ENCODE peak calls at places on chromosome 5, in five cellular contexts. F, O, N, Z and X are unnamed samples.

GRCh38 chr5:168303398-168304020 is 12.1 kb downstream of the WWC1 start:
- DNase-seq in N (peak), Z (no peak), F (no peak), O (no peak), X (no peak)

GRCh38 chr5:14935341-14935740 is 63.8 kb upstream of the ANKH start:
- DNase-seq in F (no peak), N (no peak), O (no peak), Z (no peak), X (no peak)

GRCh38 chr5:77211013-77211690 is 672 bp downstream of the PDE8B start:
- DNase-seq in F (no peak), O (peak), N (peak), Z (no peak), X (no peak)

GRCh38 chr5:4018968-4019766 is 423.5 kb downstream of the IRX1 start:
- DNase-seq in N (no peak), O (no peak), F (no peak), Z (no peak), X (no peak)

GRCh38 chr5:151451626-151452520 is 4.5 kb downstream of the SLC36A1 start:
- DNase-seq in O (no peak), Z (no peak), F (peak), N (peak), X (no peak)

GRCh38 chr5:2253063-2253653 is 370.4 kb upstream of the IRX4 start:
- DNase-seq in O (no peak), Z (no peak), N (no peak), F (no peak), X (no peak)

GRCh38 chr5:66960373-66961137 is 236.0 kb downstream of the CD180 start:
- DNase-seq in N (peak), F (peak), Z (no peak), O (peak), X (no peak)

GRCh38 chr5:43066231-43066798 is 26.2 kb upstream of the ANXA2R start:
- DNase-seq in Z (peak), O (peak), F (peak), N (peak), X (peak)

GRCh38 chr5:1736889-1737711 is 62.5 kb downstream of the MRPL36 start:
- DNase-seq in O (peak), N (no peak), F (no peak), Z (no peak), X (no peak)

GRCh38 chr5:16574789-16575785 is 41.7 kb downstream of the RETREG1 start:
- DNase-seq in O (peak), F (peak), Z (no peak), N (no peak), X (no peak)

GRCh38 chr5:156411131-156411727 is 84.3 kb downstream of the SGCD start:
- DNase-seq in Z (no peak), F (peak), N (peak), O (no peak), X (no peak)

GRCh38 chr5:80782626-80783025 is 127.8 kb upstream of the DHFR start:
- DNase-seq in N (no peak), Z (no peak), O (no peak), F (no peak), X (no peak)

GRCh38 chr5:177133845-177134652 is 476 bp downstream of the NSD1 start:
- DNase-seq in F (peak), Z (no peak), O (peak), N (peak), X (peak)

GRCh38 chr5:88407341-88407740 is 138.7 kb upstream of the TMEM161B start:
- DNase-seq in Z (no peak), O (no peak), F (no peak), N (no peak), X (no peak)

GRCh38 chr5:137497396-137498290 is 1.5 kb downstream of the SPOCK1 start:
- DNase-seq in F (no peak), O (peak), Z (no peak), N (no peak), X (no peak)

GRCh38 chr5:125424374-125424773 is 677.9 kb upstream of the ZNF608 start:
- DNase-seq in N (no peak), Z (no peak), F (no peak), O (no peak), X (no peak)

GRCh38 chr5:77991084-77991483 is 214.9 kb upstream of the TBCA start:
- DNase-seq in Z (no peak), F (no peak), O (peak), N (no peak), X (no peak)

GRCh38 chr5:135835766-135836165 is 1.3 kb downstream of the SLC25A48 start:
- DNase-seq in F (no peak), Z (no peak), N (no peak), O (no peak), X (no peak)

GRCh38 chr5:68171101-68171558 is 44.4 kb upstream of the PIK3R1 start:
- DNase-seq in N (peak), O (no peak), F (peak), Z (no peak), X (no peak)

GRCh38 chr5:101717729-101718128 is 578.4 kb downstream of the SLCO4C1 start:
- DNase-seq in N (no peak), F (no peak), Z (no peak), O (no peak), X (no peak)

GRCh38 chr5:74040065-74040551 is 414.1 kb downstream of the ARHGEF28 start:
- DNase-seq in O (no peak), F (peak), Z (no peak), N (peak), X (no peak)

GRCh38 chr5:33338336-33339110 is 102.2 kb upstream of the TARS1 start:
- DNase-seq in F (no peak), N (no peak), O (no peak), Z (no peak), X (no peak)

GRCh38 chr5:150505041-150505511 is 2.9 kb upstream of the NDST1 start:
- DNase-seq in N (no peak), F (no peak), O (no peak), Z (no peak), X (no peak)

GRCh38 chr5:139747583-139748504 is 47.8 kb upstream of the PSD2 start:
- DNase-seq in Z (no peak), O (peak), N (peak), F (peak), X (peak)

GRCh38 chr5:142280066-142281011 is 44.5 kb downstream of the SPRY4 start:
- DNase-seq in Z (no peak), O (peak), N (peak), F (peak), X (no peak)
- H2AFZ ChIP-seq in Z (no peak), O (no peak), N (no peak), F (peak), X (no peak)

GRCh38 chr5:164301708-164302107 is 796.3 kb downstream of the MAT2B start:
- DNase-seq in Z (no peak), O (no peak), F (no peak), N (no peak), X (no peak)
- H2AFZ ChIP-seq in Z (no peak), O (no peak), F (no peak), N (no peak), X (no peak)

DNA sequence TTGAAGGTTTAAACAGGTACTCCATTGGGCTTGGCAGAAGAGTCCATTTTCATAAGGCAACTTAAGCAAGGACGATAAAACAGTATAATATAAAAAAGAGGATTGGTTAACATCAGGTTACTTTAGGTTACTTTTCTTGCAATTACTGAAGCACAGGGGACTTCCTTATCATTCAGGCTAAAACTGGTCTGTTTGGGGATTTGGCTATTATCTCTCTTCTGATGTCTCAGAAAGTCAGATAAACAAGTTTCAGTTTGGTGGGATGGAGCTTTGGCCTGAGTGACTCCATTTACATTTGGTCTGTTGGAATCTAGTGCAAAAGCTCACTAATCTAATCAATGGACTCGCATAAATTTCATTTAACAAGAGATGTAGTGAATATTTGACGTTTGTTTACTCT is 8.0 kb downstream of the GAPT start:
- DNase-seq in F (no peak), N (no peak), O (no peak), Z (no peak), X (no peak)
- H2AFZ ChIP-seq in F (no peak), N (no peak), O (no peak), Z (no peak), X (no peak)

GRCh38 chr5:72465601-72466563 is 41.3 kb downstream of the ZNF366 start:
- DNase-seq in N (no peak), O (no peak), F (peak), Z (no peak), X (no peak)

GRCh38 chr5:72470817-72471216 is 36.4 kb downstream of the ZNF366 start:
- DNase-seq in N (no peak), Z (no peak), F (peak), O (no peak), X (no peak)

GRCh38 chr5:72467987-72468386 is 39.2 kb downstream of the ZNF366 start:
- DNase-seq in O (no peak), F (peak), N (no peak), Z (no peak), X (no peak)

GRCh38 chr5:72467421-72467820 is 39.8 kb downstream of the ZNF366 start:
- DNase-seq in N (no peak), Z (no peak), F (no peak), O (no peak), X (no peak)

GRCh38 chr5:72468606-72469005 is 38.6 kb downstream of the ZNF366 start:
- DNase-seq in O (no peak), N (no peak), Z (no peak), F (no peak), X (no peak)
- H2AFZ ChIP-seq in O (no peak), N (no peak), Z (no peak), F (no peak), X (no peak)

GRCh38 chr5:148984333-148984732 is 78.5 kb downstream of the SH3TC2 start:
- DNase-seq in O (peak), F (peak), N (no peak), Z (peak), X (no peak)

GRCh38 chr5:148978370-148979103 is 84.3 kb downstream of the SH3TC2 start:
- DNase-seq in O (no peak), N (no peak), Z (no peak), F (no peak), X (no peak)

GRCh38 chr5:148979104-148979723 is 83.6 kb downstream of the SH3TC2 start:
- DNase-seq in Z (no peak), F (no peak), N (no peak), O (no peak), X (no peak)

GRCh38 chr5:148976569-148977321 is 86.1 kb downstream of the SH3TC2 start:
- DNase-seq in N (no peak), O (peak), Z (no peak), F (peak), X (no peak)

GRCh38 chr5:148981353-148981752 is 81.5 kb downstream of the SH3TC2 start:
- DNase-seq in N (no peak), Z (no peak), O (no peak), F (no peak), X (no peak)
- H2AFZ ChIP-seq in N (peak), Z (no peak), O (peak), F (no peak), X (no peak)

GRCh38 chr5:27472875-27473274 is 434.5 kb upstream of the CDH9 start:
- DNase-seq in N (no peak), Z (no peak), F (no peak), O (peak), X (no peak)
- H2AFZ ChIP-seq in N (peak), Z (no peak), F (no peak), O (no peak), X (no peak)

DNA sequence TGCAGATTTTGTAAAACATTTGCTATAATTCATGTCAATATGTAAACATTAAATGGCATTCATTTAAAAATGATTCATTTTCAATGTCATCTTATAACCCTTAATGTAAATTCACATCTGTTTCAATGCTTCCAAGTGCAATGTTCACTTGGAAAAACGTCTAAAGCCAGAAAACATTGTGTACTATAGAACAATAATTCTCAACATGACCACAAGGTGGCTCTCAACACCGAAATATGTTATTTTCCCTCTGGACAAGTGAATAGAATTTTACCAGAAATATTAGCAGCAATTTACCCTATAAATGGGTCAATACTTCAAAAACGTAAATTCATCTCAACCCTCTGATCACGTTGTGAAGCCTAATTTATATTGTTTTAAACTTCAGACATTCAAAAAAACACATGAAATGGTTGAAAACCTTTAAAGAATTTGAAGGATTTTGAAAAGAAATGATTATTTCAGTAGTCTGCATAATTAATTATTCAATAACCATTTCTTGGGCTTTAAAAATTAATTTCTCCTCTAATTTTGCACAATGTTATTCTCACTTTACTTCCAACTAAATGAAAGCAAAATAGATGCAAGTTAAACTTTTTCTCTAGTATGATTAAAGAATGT is 11.0 kb downstream of the CDH10 start:
- DNase-seq in Z (peak), O (peak), F (peak), N (peak), X (no peak)
- H2AFZ ChIP-seq in Z (no peak), O (no peak), F (no peak), N (no peak), X (no peak)

GRCh38 chr5:172856336-172856735 is 22.3 kb downstream of the ERGIC1 start:
- DNase-seq in F (no peak), O (no peak), Z (no peak), N (no peak), X (no peak)
- H2AFZ ChIP-seq in F (no peak), O (no peak), Z (no peak), N (no peak), X (no peak)

DNA sequence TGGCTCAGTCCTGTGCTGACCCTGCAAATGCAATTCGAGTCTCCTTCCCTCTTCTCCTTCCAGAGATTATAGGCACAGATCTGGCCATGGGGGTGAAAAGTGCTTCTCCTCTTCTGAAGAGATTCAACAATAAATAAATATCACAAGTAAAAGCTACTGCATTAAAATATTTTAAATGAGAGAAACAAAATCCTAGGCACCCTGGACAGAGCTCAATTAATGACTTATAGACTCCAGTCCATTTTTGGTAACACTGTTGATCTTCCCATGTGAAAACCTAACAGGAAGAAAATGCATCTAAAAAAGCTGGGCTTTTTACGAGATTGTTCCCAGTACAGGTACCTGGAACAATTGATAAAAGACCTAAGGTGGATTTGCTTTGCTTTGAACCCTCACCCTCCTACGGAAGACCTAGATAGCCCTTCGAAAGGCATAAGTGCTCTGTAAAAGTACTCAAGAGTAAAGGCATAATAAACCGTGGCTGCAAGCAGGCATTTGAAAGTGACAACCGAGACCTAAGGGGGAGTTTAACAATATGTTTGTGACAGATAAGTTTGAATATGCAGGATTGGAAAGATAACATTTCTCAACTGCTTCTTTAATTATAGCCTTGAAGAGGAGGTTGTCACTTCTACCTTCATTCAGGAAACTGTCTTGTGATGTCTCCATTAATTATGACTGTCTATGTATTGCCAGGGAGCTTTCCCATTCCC is 29.4 kb upstream of the MED10 start:
- DNase-seq in N (no peak), F (no peak), O (no peak), Z (no peak), X (no peak)
- H2AFZ ChIP-seq in N (no peak), F (no peak), O (no peak), Z (no peak), X (no peak)